ENCODE peak calls at places on chromosomes 7 and 10, in six cellular contexts. One of them, this sample, is unnamed.

GRCh38 chr7:158073845-158074840 is 513.5 kb downstream of the PTPRN2 start:
- DNase-seq in right lobe of liver: no peak
- DNase-seq in heart right ventricle: no peak
- DNase-seq in CD8-positive, alpha-beta T cell: no peak
- DNase-seq in A549: no peak
- DNase-seq in suprapubic skin: no peak
- DNase-seq in this sample: no peak

GRCh38 chr10:119211176-119211575 is 3.8 kb downstream of the GRK5 start:
- DNase-seq in suprapubic skin: no peak
- DNase-seq in CD8-positive, alpha-beta T cell: no peak
- DNase-seq in heart right ventricle: no peak
- DNase-seq in right lobe of liver: no peak
- DNase-seq in A549: no peak
- DNase-seq in this sample: peak

GRCh38 chr10:58334817-58335305 is at the start of gene UBE2D1:
- DNase-seq in suprapubic skin: peak
- DNase-seq in CD8-positive, alpha-beta T cell: peak
- DNase-seq in A549: peak
- DNase-seq in heart right ventricle: peak
- DNase-seq in right lobe of liver: peak
- DNase-seq in this sample: peak

GRCh38 chr7:40200791-40201190 is 66.0 kb downstream of the SUGCT start:
- DNase-seq in A549: no peak
- DNase-seq in suprapubic skin: no peak
- DNase-seq in right lobe of liver: no peak
- DNase-seq in heart right ventricle: no peak
- DNase-seq in CD8-positive, alpha-beta T cell: no peak
- DNase-seq in this sample: no peak

GRCh38 chr7:139111147-139111546 is 1.6 kb upstream of the ZC3HAV1 start:
- DNase-seq in A549: no peak
- DNase-seq in CD8-positive, alpha-beta T cell: no peak
- DNase-seq in right lobe of liver: no peak
- DNase-seq in suprapubic skin: no peak
- DNase-seq in heart right ventricle: no peak
- DNase-seq in this sample: peak

GRCh38 chr10:33237736-33238624 is 96.5 kb downstream of the NRP1 start:
- DNase-seq in A549: peak
- DNase-seq in right lobe of liver: no peak
- DNase-seq in CD8-positive, alpha-beta T cell: no peak
- DNase-seq in heart right ventricle: no peak
- DNase-seq in suprapubic skin: no peak
- DNase-seq in this sample: no peak

GRCh38 chr7:16060492-16060891 is 360.8 kb downstream of the CRPPA start:
- DNase-seq in A549: no peak
- DNase-seq in CD8-positive, alpha-beta T cell: no peak
- DNase-seq in heart right ventricle: no peak
- DNase-seq in suprapubic skin: no peak
- DNase-seq in right lobe of liver: no peak
- DNase-seq in this sample: no peak

GRCh38 chr10:122128357-122128756 is 139.4 kb downstream of the TACC2 start:
- DNase-seq in CD8-positive, alpha-beta T cell: no peak
- DNase-seq in suprapubic skin: no peak
- DNase-seq in A549: no peak
- DNase-seq in heart right ventricle: peak
- DNase-seq in right lobe of liver: no peak
- DNase-seq in this sample: no peak

GRCh38 chr7:77404635-77405034 is 11.5 kb downstream of the GSAP start:
- DNase-seq in A549: no peak
- DNase-seq in CD8-positive, alpha-beta T cell: no peak
- DNase-seq in right lobe of liver: no peak
- DNase-seq in suprapubic skin: no peak
- DNase-seq in heart right ventricle: no peak
- DNase-seq in this sample: no peak

GRCh38 chr10:34558093-34558492 is 257.0 kb downstream of the PARD3 start:
- DNase-seq in A549: no peak
- DNase-seq in heart right ventricle: no peak
- DNase-seq in CD8-positive, alpha-beta T cell: no peak
- DNase-seq in suprapubic skin: no peak
- DNase-seq in right lobe of liver: no peak
- DNase-seq in this sample: no peak

GRCh38 chr7:144256112-144256511 is 8.5 kb downstream of the OR2A7 start:
- DNase-seq in A549: peak
- DNase-seq in heart right ventricle: no peak
- DNase-seq in suprapubic skin: no peak
- DNase-seq in CD8-positive, alpha-beta T cell: no peak
- DNase-seq in right lobe of liver: no peak
- DNase-seq in this sample: no peak

GRCh38 chr10:106816318-106817085 is 348.0 kb downstream of the SORCS1 start:
- DNase-seq in heart right ventricle: no peak
- DNase-seq in right lobe of liver: no peak
- DNase-seq in suprapubic skin: no peak
- DNase-seq in A549: no peak
- DNase-seq in CD8-positive, alpha-beta T cell: no peak
- DNase-seq in this sample: no peak

DNA sequence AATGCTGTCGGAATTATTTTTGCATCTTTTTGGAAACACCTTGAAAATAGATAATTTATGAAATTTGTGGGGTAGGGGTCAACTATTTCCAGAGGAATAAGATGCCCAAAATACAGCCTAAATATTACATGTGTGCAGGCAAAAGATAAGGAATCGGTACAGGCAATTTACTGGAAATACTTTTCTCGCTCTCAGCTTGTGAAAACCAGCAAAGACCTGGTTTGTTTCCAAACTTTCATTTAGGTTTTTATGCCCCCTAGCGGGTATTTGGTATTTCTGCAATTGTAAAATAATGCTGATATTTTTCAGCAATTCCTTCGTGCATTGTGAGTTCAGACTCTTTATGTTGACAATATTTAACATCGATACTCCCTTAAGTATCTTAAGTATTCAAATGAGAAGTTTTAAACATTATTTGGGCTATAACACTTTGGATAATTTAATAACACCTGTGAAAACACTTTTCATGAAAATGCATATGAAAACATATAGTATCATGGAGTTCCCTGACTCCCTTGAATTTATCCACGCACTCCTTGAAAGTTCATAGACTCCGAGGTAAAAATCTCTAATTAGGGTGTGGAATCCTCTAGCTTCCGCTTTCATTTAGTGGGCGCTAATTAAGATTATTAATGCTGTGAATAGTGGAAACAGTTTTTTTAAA is 132.4 kb downstream of the TSPAN12 start:
- DNase-seq in suprapubic skin: no peak
- DNase-seq in A549: peak
- DNase-seq in CD8-positive, alpha-beta T cell: no peak
- DNase-seq in right lobe of liver: no peak
- DNase-seq in heart right ventricle: no peak
- DNase-seq in this sample: no peak
- TF ChIP-seq CTCF in suprapubic skin: peak
- TF ChIP-seq CTCF in A549: peak
- TF ChIP-seq CTCF in CD8-positive, alpha-beta T cell: peak
- TF ChIP-seq CTCF in right lobe of liver: peak
- TF ChIP-seq CTCF in heart right ventricle: peak
- TF ChIP-seq CTCF in this sample: peak

GRCh38 chr7:94252971-94253370 is 141.7 kb upstream of the COL1A2 start:
- DNase-seq in suprapubic skin: no peak
- DNase-seq in CD8-positive, alpha-beta T cell: no peak
- DNase-seq in A549: no peak
- DNase-seq in right lobe of liver: no peak
- DNase-seq in heart right ventricle: no peak
- DNase-seq in this sample: no peak

GRCh38 chr7:94250124-94250523 is 144.6 kb upstream of the COL1A2 start:
- DNase-seq in CD8-positive, alpha-beta T cell: no peak
- DNase-seq in suprapubic skin: no peak
- DNase-seq in right lobe of liver: no peak
- DNase-seq in heart right ventricle: no peak
- DNase-seq in A549: no peak
- DNase-seq in this sample: no peak

GRCh38 chr7:94250984-94251383 is 143.7 kb upstream of the COL1A2 start:
- DNase-seq in right lobe of liver: no peak
- DNase-seq in CD8-positive, alpha-beta T cell: no peak
- DNase-seq in suprapubic skin: no peak
- DNase-seq in heart right ventricle: no peak
- DNase-seq in A549: no peak
- DNase-seq in this sample: no peak

GRCh38 chr7:94252124-94252523 is 142.6 kb upstream of the COL1A2 start:
- DNase-seq in suprapubic skin: no peak
- DNase-seq in heart right ventricle: no peak
- DNase-seq in right lobe of liver: no peak
- DNase-seq in A549: no peak
- DNase-seq in CD8-positive, alpha-beta T cell: no peak
- DNase-seq in this sample: no peak

DNA sequence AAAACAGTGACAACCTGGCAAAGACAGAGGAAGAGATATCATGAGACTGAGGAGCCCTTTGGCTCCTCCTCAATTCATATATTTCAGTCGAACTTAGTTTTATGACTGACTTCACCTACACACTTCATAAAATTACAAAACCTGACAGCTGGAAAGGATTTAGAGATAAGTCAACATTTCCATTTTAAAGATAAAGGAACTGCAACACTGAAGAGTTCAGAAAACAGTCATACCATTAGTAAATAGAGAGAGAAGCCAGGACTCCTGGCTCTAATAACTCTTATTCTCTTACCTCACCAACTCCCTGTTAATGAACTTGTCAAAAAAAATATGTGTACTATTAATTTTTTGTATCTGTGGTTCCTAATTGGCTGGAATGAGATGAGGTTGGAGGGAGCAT is 141.0 kb upstream of the COL1A2 start:
- DNase-seq in suprapubic skin: no peak
- DNase-seq in CD8-positive, alpha-beta T cell: no peak
- DNase-seq in heart right ventricle: no peak
- DNase-seq in right lobe of liver: no peak
- DNase-seq in A549: no peak
- DNase-seq in this sample: no peak
- H3K4me3 ChIP-seq in suprapubic skin: no peak
- H3K4me3 ChIP-seq in CD8-positive, alpha-beta T cell: no peak
- H3K4me3 ChIP-seq in heart right ventricle: no peak
- H3K4me3 ChIP-seq in right lobe of liver: no peak
- H3K4me3 ChIP-seq in A549: no peak
- H3K4me3 ChIP-seq in this sample: no peak

GRCh38 chr10:73590881-73591577 is at the start of gene USP54:
- DNase-seq in suprapubic skin: no peak
- DNase-seq in CD8-positive, alpha-beta T cell: no peak
- DNase-seq in heart right ventricle: peak
- DNase-seq in A549: peak
- DNase-seq in right lobe of liver: no peak
- DNase-seq in this sample: no peak

GRCh38 chr10:73593110-73593509 is 2.0 kb upstream of the USP54 start:
- DNase-seq in CD8-positive, alpha-beta T cell: no peak
- DNase-seq in A549: no peak
- DNase-seq in right lobe of liver: no peak
- DNase-seq in suprapubic skin: no peak
- DNase-seq in heart right ventricle: no peak
- DNase-seq in this sample: no peak

GRCh38 chr10:73591578-73591902 is 398 bp upstream of the USP54 start:
- DNase-seq in suprapubic skin: no peak
- DNase-seq in heart right ventricle: no peak
- DNase-seq in right lobe of liver: no peak
- DNase-seq in A549: peak
- DNase-seq in CD8-positive, alpha-beta T cell: no peak
- DNase-seq in this sample: no peak

GRCh38 chr10:73593812-73594211 is 2.7 kb upstream of the USP54 start:
- DNase-seq in CD8-positive, alpha-beta T cell: no peak
- DNase-seq in heart right ventricle: no peak
- DNase-seq in suprapubic skin: no peak
- DNase-seq in right lobe of liver: no peak
- DNase-seq in A549: no peak
- DNase-seq in this sample: no peak

DNA sequence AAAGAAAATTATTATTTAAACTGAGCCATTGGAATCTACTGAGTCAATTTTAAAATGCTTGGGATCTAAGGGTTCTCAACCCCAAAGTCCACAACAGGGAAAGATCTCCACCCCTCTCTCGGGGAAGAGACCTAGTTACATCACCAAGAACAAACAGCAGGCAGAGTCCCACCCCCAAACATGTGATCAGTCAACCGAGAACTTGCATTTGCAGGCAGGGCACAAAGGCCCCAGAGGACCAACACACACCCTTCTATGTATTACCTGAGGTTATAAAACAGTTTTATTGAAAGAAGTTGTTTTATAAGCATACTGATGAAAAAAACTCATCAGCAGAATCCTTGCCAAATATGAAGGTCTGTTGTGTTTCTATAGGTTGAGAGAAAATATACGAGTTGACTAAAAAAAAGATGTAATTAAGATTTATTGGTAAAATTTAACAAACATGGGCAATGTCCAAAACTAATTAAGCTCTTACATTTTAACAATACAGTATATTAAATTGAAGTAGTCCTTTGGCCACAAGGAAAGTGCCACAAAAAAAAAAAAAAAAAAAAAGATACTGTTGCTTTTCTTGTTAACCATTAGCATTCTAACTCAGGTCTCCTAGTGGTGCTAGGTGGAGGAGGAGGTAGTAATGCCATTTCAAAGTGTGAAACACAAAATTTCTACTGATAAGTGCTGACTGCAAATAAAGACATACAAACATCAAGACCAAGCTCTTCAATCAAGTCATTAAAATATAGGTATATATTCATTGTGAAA is 975 bp upstream of the USP54 start:
- DNase-seq in heart right ventricle: peak
- DNase-seq in CD8-positive, alpha-beta T cell: no peak
- DNase-seq in A549: peak
- DNase-seq in suprapubic skin: no peak
- DNase-seq in right lobe of liver: peak
- DNase-seq in this sample: peak
- TF ChIP-seq CTCF in heart right ventricle: no peak
- TF ChIP-seq CTCF in CD8-positive, alpha-beta T cell: no peak
- TF ChIP-seq CTCF in A549: no peak
- TF ChIP-seq CTCF in suprapubic skin: no peak
- TF ChIP-seq CTCF in right lobe of liver: no peak
- TF ChIP-seq CTCF in this sample: no peak

GRCh38 chr7:35512716-35513115 is 182.2 kb downstream of the HERPUD2 start:
- DNase-seq in right lobe of liver: peak
- DNase-seq in A549: no peak
- DNase-seq in CD8-positive, alpha-beta T cell: no peak
- DNase-seq in suprapubic skin: no peak
- DNase-seq in heart right ventricle: no peak
- DNase-seq in this sample: no peak

GRCh38 chr7:35513828-35514227 is 181.1 kb downstream of the HERPUD2 start:
- DNase-seq in suprapubic skin: no peak
- DNase-seq in right lobe of liver: no peak
- DNase-seq in A549: no peak
- DNase-seq in CD8-positive, alpha-beta T cell: no peak
- DNase-seq in heart right ventricle: no peak
- DNase-seq in this sample: no peak

GRCh38 chr7:35516498-35516897 is 178.4 kb downstream of the HERPUD2 start:
- DNase-seq in right lobe of liver: no peak
- DNase-seq in suprapubic skin: no peak
- DNase-seq in CD8-positive, alpha-beta T cell: no peak
- DNase-seq in heart right ventricle: no peak
- DNase-seq in A549: no peak
- DNase-seq in this sample: no peak

GRCh38 chr7:35508623-35509400 is 186.1 kb downstream of the HERPUD2 start:
- DNase-seq in suprapubic skin: no peak
- DNase-seq in CD8-positive, alpha-beta T cell: no peak
- DNase-seq in right lobe of liver: no peak
- DNase-seq in A549: peak
- DNase-seq in heart right ventricle: no peak
- DNase-seq in this sample: peak

GRCh38 chr7:35513192-35513591 is 181.7 kb downstream of the HERPUD2 start:
- DNase-seq in right lobe of liver: no peak
- DNase-seq in A549: no peak
- DNase-seq in heart right ventricle: no peak
- DNase-seq in suprapubic skin: no peak
- DNase-seq in CD8-positive, alpha-beta T cell: no peak
- DNase-seq in this sample: no peak
- H3K4me3 ChIP-seq in right lobe of liver: no peak
- H3K4me3 ChIP-seq in A549: no peak
- H3K4me3 ChIP-seq in heart right ventricle: no peak
- H3K4me3 ChIP-seq in suprapubic skin: no peak
- H3K4me3 ChIP-seq in CD8-positive, alpha-beta T cell: no peak
- H3K4me3 ChIP-seq in this sample: no peak

This sample was measured in LNCaP clone FGC.